ENCODE peak calls at places on chromosomes 7 and 10, in four cellular contexts. Z is CD8-positive, alpha-beta T cell; Q is psoas muscle; A is spleen. S is an unnamed sample.

GRCh38 chr7:66629222-66629658 is 559 bp downstream of the KCTD7 start:
- DNase-seq in Z (no peak), Q (no peak), A (peak), S (peak)

GRCh38 chr7:54985405-54986360 is 33.1 kb upstream of the EGFR start:
- DNase-seq in Z (no peak), Q (no peak), A (no peak), S (peak)

GRCh38 chr10:64430690-64431323 is 909.6 kb downstream of the REEP3 start:
- DNase-seq in Z (no peak), Q (no peak), A (no peak), S (no peak)

GRCh38 chr10:99660662-99661369 is 1.5 kb downstream of the ENTPD7 start:
- DNase-seq in Z (no peak), Q (no peak), A (no peak), S (no peak)

GRCh38 chr10:122850705-122851640 is 5.3 kb upstream of the CUZD1 start:
- DNase-seq in Z (no peak), Q (no peak), A (no peak), S (peak)

GRCh38 chr7:111232249-111233084 is 141.5 kb downstream of the LRRN3 start:
- DNase-seq in Z (no peak), Q (no peak), A (no peak), S (peak)

GRCh38 chr7:114922151-114922651 is 307 bp downstream of the MDFIC start:
- DNase-seq in Z (peak), Q (peak), A (peak), S (peak)

GRCh38 chr7:69782917-69783684 is 184.8 kb downstream of the AUTS2 start:
- DNase-seq in Z (no peak), Q (peak), A (no peak), S (peak)

GRCh38 chr10:11351801-11352200 is 259.6 kb downstream of the USP6NL start:
- DNase-seq in Z (no peak), Q (no peak), A (no peak), S (no peak)

GRCh38 chr7:123351506-123352225 is 151.9 kb upstream of the SLC13A1 start:
- DNase-seq in Z (no peak), Q (no peak), A (no peak), S (peak)

GRCh38 chr7:123615344-123615743 is 13.7 kb downstream of the ASB15 start:
- DNase-seq in Z (no peak), Q (no peak), A (no peak), S (peak)

GRCh38 chr10:114649217-114649906 is 8.7 kb downstream of the ABLIM1 start:
- DNase-seq in Z (no peak), Q (no peak), A (no peak), S (no peak)

GRCh38 chr7:95607477-95608010 is 11.2 kb upstream of the PDK4 start:
- DNase-seq in Z (no peak), Q (peak), A (no peak), S (peak)

GRCh38 chr10:21020545-21020944 is 123.4 kb upstream of the NEBL start:
- DNase-seq in Z (no peak), Q (no peak), A (no peak), S (peak)

GRCh38 chr10:15046626-15047025 is 2.9 kb downstream of the OLAH start:
- DNase-seq in Z (no peak), Q (no peak), A (no peak), S (peak)

GRCh38 chr7:12093365-12093764 is 117.7 kb upstream of the TMEM106B start:
- DNase-seq in Z (no peak), Q (no peak), A (no peak), S (no peak)

GRCh38 chr10:75043256-75044121 is 68.0 kb upstream of the SAMD8 start:
- DNase-seq in Z (peak), Q (peak), A (peak), S (no peak)

GRCh38 chr7:46170792-46171191 is 249.7 kb upstream of the IGFBP3 start:
- DNase-seq in Z (no peak), Q (no peak), A (no peak), S (peak)

GRCh38 chr7:37173655-37174054 is 275.0 kb downstream of the ELMO1 start:
- DNase-seq in Z (no peak), Q (no peak), A (no peak), S (no peak)

GRCh38 chr7:107078517-107078966 is 34.0 kb downstream of the PRKAR2B start:
- DNase-seq in Z (no peak), Q (no peak), A (no peak), S (peak)

GRCh38 chr10:34697366-34698247 is 117.5 kb downstream of the PARD3 start:
- DNase-seq in Z (no peak), Q (no peak), A (no peak), S (no peak)

GRCh38 chr10:48389272-48389671 is 82.8 kb downstream of the MAPK8 start:
- DNase-seq in Z (no peak), Q (no peak), A (no peak), S (no peak)

GRCh38 chr7:1922071-1922869 is 252.2 kb downstream of the ELFN1 start:
- DNase-seq in Z (no peak), Q (peak), A (peak), S (peak)

GRCh38 chr7:1922870-1923236 is 252.8 kb downstream of the ELFN1 start:
- DNase-seq in Z (no peak), Q (no peak), A (no peak), S (peak)

GRCh38 chr7:1924185-1924817 is 254.2 kb downstream of the ELFN1 start:
- DNase-seq in Z (no peak), Q (no peak), A (no peak), S (no peak)

GRCh38 chr7:1925349-1925748 is 255.3 kb downstream of the ELFN1 start:
- DNase-seq in Z (no peak), Q (peak), A (peak), S (no peak)

GRCh38 chr7:1923409-1924053 is 253.5 kb downstream of the ELFN1 start:
- DNase-seq in Z (no peak), Q (peak), A (peak), S (no peak)
- H3K27ac ChIP-seq in Z (no peak), Q (no peak), A (no peak), S (no peak)

DNA sequence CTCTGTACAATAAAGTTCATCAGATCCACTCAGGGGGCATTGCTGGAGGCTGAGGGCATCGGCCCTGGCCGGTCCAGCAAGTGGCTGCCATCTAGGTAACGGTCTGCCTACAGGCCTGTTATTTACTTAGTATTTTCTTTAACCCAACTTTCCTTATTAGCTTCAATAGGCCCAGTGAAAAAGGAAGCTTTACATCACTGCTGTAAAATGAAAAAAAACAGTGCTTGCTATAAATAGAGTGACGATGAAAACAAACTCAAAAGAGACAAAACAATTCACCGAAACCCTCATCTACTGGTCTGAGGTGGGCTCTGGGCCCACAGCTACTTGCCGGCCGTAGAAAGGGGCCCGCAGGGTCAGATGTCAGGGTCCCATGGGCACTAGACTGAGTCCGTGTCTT is 192.5 kb downstream of the ELFN1 start:
- DNase-seq in Z (no peak), Q (no peak), A (no peak), S (no peak)
- H3K27ac ChIP-seq in Z (no peak), Q (no peak), A (no peak), S (no peak)

GRCh38 chr7:10790910-10791309 is 182.8 kb upstream of the PHF14 start:
- DNase-seq in Z (no peak), Q (no peak), A (no peak), S (no peak)

GRCh38 chr7:10793995-10794780 is 179.5 kb upstream of the PHF14 start:
- DNase-seq in Z (no peak), Q (no peak), A (no peak), S (no peak)

GRCh38 chr7:10789170-10789569 is 184.5 kb upstream of the PHF14 start:
- DNase-seq in Z (no peak), Q (no peak), A (no peak), S (no peak)
- H3K27ac ChIP-seq in Z (no peak), Q (no peak), A (no peak), S (no peak)

DNA sequence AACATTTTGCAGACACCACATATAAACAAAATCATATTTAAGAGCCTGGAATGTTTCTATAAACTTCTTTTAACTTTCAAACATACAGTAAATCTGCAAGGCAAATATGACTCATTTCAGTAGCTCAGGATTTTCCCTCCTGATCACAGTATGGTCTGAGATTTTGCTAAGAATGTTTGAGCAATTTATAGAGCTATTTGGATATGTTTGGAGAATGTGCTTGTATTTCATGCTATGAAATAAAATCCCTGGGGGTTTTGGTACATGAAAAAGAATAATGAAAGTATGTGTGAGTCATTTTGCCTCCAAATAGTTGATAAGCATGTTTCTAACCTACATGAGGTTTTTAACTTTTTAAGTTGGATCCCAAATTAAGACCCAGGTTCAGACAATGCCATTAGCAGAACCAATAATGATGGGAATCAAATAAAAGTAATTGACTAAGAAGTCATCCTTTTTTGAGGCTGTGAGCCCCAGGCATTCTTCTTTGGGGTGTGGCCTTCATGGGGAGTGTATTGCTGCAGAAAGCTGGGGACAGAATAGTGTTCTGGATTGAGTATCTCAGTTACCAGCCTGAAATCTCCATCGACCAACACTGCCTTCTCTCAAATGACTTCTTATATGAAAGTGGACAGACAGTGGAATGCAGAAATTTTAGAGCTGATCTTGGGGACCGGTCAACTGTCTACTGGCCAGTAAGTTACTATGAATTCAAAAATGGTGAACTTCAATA is 66.1 kb upstream of the AGBL3 start:
- DNase-seq in Z (no peak), Q (no peak), A (no peak), S (peak)
- H3K27ac ChIP-seq in Z (no peak), Q (no peak), A (no peak), S (peak)

GRCh38 chr7:6171532-6172330 is 100.7 kb downstream of the CYTH3 start:
- DNase-seq in Z (no peak), Q (no peak), A (no peak), S (no peak)
- H3K27ac ChIP-seq in Z (no peak), Q (peak), A (no peak), S (no peak)

DNA sequence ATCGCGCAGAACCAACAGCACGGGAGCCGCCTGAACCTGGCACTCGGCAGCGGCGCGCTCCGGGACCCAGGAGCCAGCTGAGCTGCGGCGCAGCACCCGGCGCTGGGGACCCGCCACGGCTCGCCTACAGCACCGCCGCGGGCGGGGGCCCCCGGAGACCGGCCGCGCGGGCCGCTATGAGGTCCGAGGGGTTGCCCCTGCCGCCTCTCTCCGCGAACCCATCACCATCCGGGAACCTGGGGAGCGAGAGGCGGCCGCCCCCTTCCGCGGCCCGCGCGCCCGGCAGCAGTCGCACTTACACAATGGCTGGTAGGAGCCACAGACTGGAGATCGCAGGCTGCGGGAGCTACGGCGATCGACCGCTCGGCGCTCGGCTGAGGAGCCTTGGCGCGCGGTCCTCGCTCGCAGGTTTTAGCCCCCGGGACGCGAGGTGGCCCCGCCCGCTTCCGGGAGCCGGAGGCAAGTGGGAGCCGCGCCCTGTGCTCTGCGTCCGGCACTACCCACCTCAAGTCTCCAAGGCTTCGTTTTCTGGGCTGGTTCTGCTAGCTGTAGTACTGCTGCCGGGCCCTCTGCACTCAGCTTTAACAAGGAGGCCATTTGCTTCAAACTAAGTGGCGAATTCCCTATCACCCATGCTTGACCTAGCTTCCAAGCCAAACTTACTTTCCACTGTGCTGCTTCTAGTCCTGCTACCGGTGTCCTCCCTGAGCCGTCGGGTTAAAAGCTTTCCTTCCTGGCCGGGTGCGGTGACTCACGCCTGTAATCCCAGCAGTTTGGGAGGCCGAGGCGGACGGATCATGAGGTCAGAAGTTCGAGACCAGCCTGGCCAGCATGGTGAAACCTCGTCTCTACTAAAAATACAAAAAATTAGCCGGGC is at the start of gene TPK1:
- DNase-seq in Z (peak), Q (peak), A (peak), S (peak)
- H3K27ac ChIP-seq in Z (peak), Q (peak), A (peak), S (peak)

GRCh38 chr7:92717601-92717981 is 118.8 kb downstream of the CDK6 start:
- DNase-seq in Z (no peak), Q (no peak), A (no peak), S (peak)

GRCh38 chr7:92717982-92718716 is 118.2 kb downstream of the CDK6 start:
- DNase-seq in Z (peak), Q (peak), A (peak), S (peak)

GRCh38 chr7:92715963-92716362 is 120.4 kb downstream of the CDK6 start:
- DNase-seq in Z (no peak), Q (no peak), A (no peak), S (no peak)

GRCh38 chr7:92714767-92715166 is 121.6 kb downstream of the CDK6 start:
- DNase-seq in Z (no peak), Q (no peak), A (no peak), S (no peak)

DNA sequence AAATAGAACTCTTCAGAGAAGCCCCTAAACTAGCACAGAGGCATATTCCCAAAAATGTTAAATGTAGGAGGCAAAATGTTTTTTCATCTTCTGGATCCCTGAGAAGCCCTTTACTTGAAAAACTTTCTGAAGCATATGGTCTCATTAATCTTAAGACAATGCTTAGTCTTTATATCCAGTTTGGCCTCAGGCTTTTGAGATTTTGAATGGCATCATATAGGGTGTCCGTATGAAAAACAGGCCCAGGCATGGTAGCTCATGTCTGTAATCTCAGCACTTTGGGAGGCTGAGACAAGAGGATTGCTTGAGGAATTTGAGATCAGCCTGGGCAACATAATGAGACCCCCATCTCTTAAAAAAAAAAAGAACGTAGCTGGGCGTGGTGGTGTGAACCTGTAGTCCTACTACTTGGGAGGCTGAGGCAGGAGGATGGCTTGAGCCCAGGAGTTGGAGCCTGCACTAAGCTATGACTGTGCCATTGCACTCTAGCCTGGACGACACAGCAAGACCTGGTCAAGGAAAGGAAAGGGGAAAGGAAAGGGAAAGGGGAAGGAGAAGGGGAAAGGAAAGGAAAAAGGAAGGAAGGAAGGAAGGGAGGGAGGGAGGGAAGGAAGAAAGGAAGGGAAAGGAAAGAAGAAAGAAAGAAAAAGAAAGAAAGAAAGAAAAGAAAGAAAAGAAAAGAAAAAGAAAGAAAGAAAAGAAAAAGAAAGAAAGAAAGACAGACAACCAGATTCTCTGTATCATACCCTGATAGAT is 119.4 kb downstream of the CDK6 start:
- DNase-seq in Z (no peak), Q (no peak), A (no peak), S (no peak)
- H3K27ac ChIP-seq in Z (no peak), Q (peak), A (peak), S (peak)

GRCh38 chr7:44787762-44788161 is 8.7 kb upstream of the PPIA start:
- DNase-seq in Z (no peak), Q (no peak), A (no peak), S (no peak)

GRCh38 chr7:44787041-44787440 is 9.4 kb upstream of the PPIA start:
- DNase-seq in Z (no peak), Q (no peak), A (peak), S (no peak)

GRCh38 chr7:44793919-44794715 is 2.4 kb upstream of the PPIA start:
- DNase-seq in Z (no peak), Q (no peak), A (no peak), S (no peak)

GRCh38 chr7:44789990-44790389 is 6.5 kb upstream of the PPIA start:
- DNase-seq in Z (no peak), Q (no peak), A (no peak), S (no peak)

DNA sequence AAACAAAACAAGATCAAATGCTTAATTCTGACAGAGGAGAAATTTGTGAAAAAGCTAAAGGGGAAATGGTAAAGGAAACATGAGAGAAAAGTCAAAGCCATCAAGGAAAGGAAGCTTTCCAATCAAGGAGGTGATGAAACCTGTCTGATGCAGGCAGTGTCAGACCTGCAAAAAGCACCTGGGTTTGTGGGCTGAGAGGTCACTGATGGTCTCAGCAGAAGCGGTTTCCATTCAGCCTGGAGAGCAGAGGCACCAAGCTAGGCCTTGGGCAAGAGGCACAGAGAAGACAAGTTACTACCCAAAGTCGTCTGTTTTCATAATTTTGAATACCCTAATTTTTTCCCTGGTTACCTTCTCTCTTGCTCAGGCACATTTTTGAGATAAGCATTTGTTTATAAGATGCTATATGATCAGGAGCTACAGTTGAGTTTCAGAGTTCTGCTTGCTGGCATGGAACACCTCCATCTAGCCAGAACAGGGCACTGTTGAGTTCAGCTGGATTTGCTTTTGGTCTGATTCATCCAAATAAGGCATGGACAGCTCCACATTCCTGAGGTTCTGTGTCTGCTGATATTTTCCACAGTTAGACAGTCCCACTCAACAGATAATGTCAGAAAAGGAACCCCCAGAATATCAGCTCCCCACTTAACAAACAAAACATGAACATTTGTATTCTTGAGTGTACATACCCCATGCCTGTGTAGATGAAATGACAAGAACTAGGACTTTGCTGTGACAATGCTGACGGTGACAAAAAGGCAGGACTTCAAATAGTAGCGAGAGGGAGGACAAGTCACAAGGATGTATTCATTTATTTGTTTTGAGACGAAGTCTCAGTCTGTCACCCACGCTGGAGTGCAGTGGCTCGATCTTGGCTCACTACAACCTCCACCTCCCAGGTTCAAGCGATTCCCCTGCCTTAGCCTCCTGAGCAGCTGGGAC is 4.9 kb upstream of the PPIA start:
- DNase-seq in Z (no peak), Q (no peak), A (no peak), S (peak)
- H3K27ac ChIP-seq in Z (no peak), Q (no peak), A (no peak), S (peak)

GRCh38 chr7:17910377-17910776 is 29.9 kb downstream of the SNX13 start:
- DNase-seq in Z (no peak), Q (no peak), A (no peak), S (no peak)
- H3K27ac ChIP-seq in Z (no peak), Q (no peak), A (no peak), S (no peak)

GRCh38 chr7:129955993-129956543 is 3.3 kb upstream of the UBE2H start:
- DNase-seq in Z (no peak), Q (no peak), A (no peak), S (peak)
- H3K27ac ChIP-seq in Z (no peak), Q (no peak), A (no peak), S (no peak)

S was measured in GM23248.